ENCODE peak calls at places on chromosomes 1 and 21, in four cellular contexts. One of them, this sample, is unnamed. For H3K9me2 and H3K4me1, the result is how much of the 10 kb centered on the place peaks cover.

GRCh38 chr1:66412689-66413088 is 121.3 kb upstream of the SGIP1 start:
- DNase-seq in Karpas-422: no peak
- DNase-seq in PC-3: no peak
- DNase-seq in PC-9: no peak
- DNase-seq in this sample: no peak

GRCh38 chr1:160361814-160362167 is 5.1 kb upstream of the NHLH1 start:
- DNase-seq in PC-9: no peak
- DNase-seq in PC-3: no peak
- DNase-seq in Karpas-422: no peak
- DNase-seq in this sample: no peak

GRCh38 chr21:9755611-9756010 is 765.8 kb upstream of the TPTE start:
- DNase-seq in PC-9: no peak
- DNase-seq in PC-3: no peak
- DNase-seq in Karpas-422: no peak
- DNase-seq in this sample: no peak

GRCh38 chr1:39425151-39425550 is 66.3 kb upstream of the BMP8A start:
- DNase-seq in PC-9: no peak
- DNase-seq in PC-3: no peak
- DNase-seq in Karpas-422: no peak
- DNase-seq in this sample: no peak

GRCh38 chr1:33893147-33893830 is 29.4 kb downstream of the HMGB4 start:
- DNase-seq in Karpas-422: no peak
- DNase-seq in PC-3: no peak
- DNase-seq in PC-9: no peak
- DNase-seq in this sample: no peak

GRCh38 chr1:27488523-27489138 is 1.3 kb downstream of the WASF2 start:
- DNase-seq in Karpas-422: peak
- DNase-seq in PC-9: no peak
- DNase-seq in PC-3: peak
- DNase-seq in this sample: peak

GRCh38 chr1:161864577-161864976 is 98.5 kb downstream of the ATF6 start:
- DNase-seq in PC-3: peak
- DNase-seq in Karpas-422: no peak
- DNase-seq in PC-9: no peak
- DNase-seq in this sample: no peak

GRCh38 chr1:155080250-155081228 is 1.9 kb downstream of the EFNA3 start:
- DNase-seq in PC-9: no peak
- DNase-seq in Karpas-422: peak
- DNase-seq in PC-3: peak
- DNase-seq in this sample: peak

GRCh38 chr1:24586970-24587820 is 31.3 kb downstream of the NCMAP start:
- DNase-seq in PC-3: peak
- DNase-seq in PC-9: peak
- DNase-seq in Karpas-422: peak
- DNase-seq in this sample: peak

GRCh38 chr1:94773296-94773809 is 46.8 kb upstream of the SLC44A3 start:
- DNase-seq in PC-9: no peak
- DNase-seq in Karpas-422: no peak
- DNase-seq in PC-3: no peak
- DNase-seq in this sample: no peak

GRCh38 chr1:62237950-62238374 is 43.3 kb downstream of the L1TD1 start:
- DNase-seq in Karpas-422: no peak
- DNase-seq in PC-9: peak
- DNase-seq in PC-3: no peak
- DNase-seq in this sample: no peak

GRCh38 chr1:65965112-65965511 is 172.4 kb downstream of the PDE4B start:
- DNase-seq in PC-3: no peak
- DNase-seq in PC-9: no peak
- DNase-seq in Karpas-422: peak
- DNase-seq in this sample: no peak

GRCh38 chr1:41286992-41287391 is 44.9 kb upstream of the SCMH1 start:
- DNase-seq in PC-3: no peak
- DNase-seq in PC-9: no peak
- DNase-seq in Karpas-422: peak
- DNase-seq in this sample: no peak

GRCh38 chr1:36366091-36366661 is 19.5 kb downstream of the STK40 start:
- DNase-seq in Karpas-422: no peak
- DNase-seq in PC-3: no peak
- DNase-seq in PC-9: no peak
- DNase-seq in this sample: peak

GRCh38 chr1:225834417-225835329 is 24.7 kb downstream of the EPHX1 start:
- DNase-seq in PC-3: no peak
- DNase-seq in PC-9: no peak
- DNase-seq in Karpas-422: no peak
- DNase-seq in this sample: no peak

GRCh38 chr1:27960762-27961645 is 1.2 kb downstream of the XKR8 start:
- DNase-seq in PC-9: no peak
- DNase-seq in Karpas-422: no peak
- DNase-seq in PC-3: peak
- DNase-seq in this sample: no peak

GRCh38 chr1:20492751-20493150 is 6.7 kb upstream of the CAMK2N1 start:
- DNase-seq in Karpas-422: no peak
- DNase-seq in PC-3: no peak
- DNase-seq in PC-9: no peak
- DNase-seq in this sample: no peak

GRCh38 chr1:61781151-61781550 is 38.9 kb downstream of the PATJ start:
- DNase-seq in PC-3: no peak
- DNase-seq in PC-9: no peak
- DNase-seq in Karpas-422: no peak
- DNase-seq in this sample: no peak

GRCh38 chr21:26096494-26096893 is 74.1 kb downstream of the APP start:
- DNase-seq in PC-3: no peak
- DNase-seq in PC-9: no peak
- DNase-seq in Karpas-422: no peak
- DNase-seq in this sample: no peak

GRCh38 chr21:40845621-40846020 is 1.3 kb downstream of the DSCAM start:
- DNase-seq in PC-3: peak
- DNase-seq in Karpas-422: no peak
- DNase-seq in PC-9: no peak
- DNase-seq in this sample: no peak

GRCh38 chr1:222754386-222755139 is 17.6 kb downstream of the FAM177B start:
- DNase-seq in PC-9: peak
- DNase-seq in PC-3: peak
- DNase-seq in Karpas-422: no peak
- DNase-seq in this sample: no peak

GRCh38 chr1:56688522-56689026 is 43.5 kb downstream of the PRKAA2 start:
- DNase-seq in PC-9: peak
- DNase-seq in Karpas-422: no peak
- DNase-seq in PC-3: peak
- DNase-seq in this sample: no peak

GRCh38 chr1:184457500-184457899 is 70.7 kb downstream of the C1orf21 start:
- DNase-seq in Karpas-422: no peak
- DNase-seq in PC-3: no peak
- DNase-seq in PC-9: no peak
- DNase-seq in this sample: no peak

GRCh38 chr1:53541761-53542550 is 82.8 kb downstream of the DMRTB1 start:
- DNase-seq in PC-3: peak
- DNase-seq in PC-9: peak
- DNase-seq in Karpas-422: peak
- DNase-seq in this sample: peak

GRCh38 chr1:168369655-168370054 is 89.0 kb downstream of the TBX19 start:
- DNase-seq in PC-3: no peak
- DNase-seq in Karpas-422: no peak
- DNase-seq in PC-9: no peak
- DNase-seq in this sample: no peak

GRCh38 chr1:42963378-42964005 is 4.8 kb upstream of the SLC2A1 start:
- DNase-seq in PC-3: peak
- DNase-seq in PC-9: peak
- DNase-seq in Karpas-422: peak
- DNase-seq in this sample: no peak

GRCh38 chr1:32743380-32744062 is 41.0 kb upstream of the SYNC start:
- DNase-seq in PC-3: peak
- DNase-seq in Karpas-422: no peak
- DNase-seq in PC-9: peak
- DNase-seq in this sample: no peak

GRCh38 chr1:159828176-159828575 is 1.5 kb downstream of the SLAMF8 start:
- DNase-seq in Karpas-422: no peak
- DNase-seq in PC-3: peak
- DNase-seq in PC-9: no peak
- DNase-seq in this sample: no peak

GRCh38 chr21:33067457-33067856 is 2.5 kb upstream of the OLIG1 start:
- DNase-seq in Karpas-422: peak
- DNase-seq in PC-9: no peak
- DNase-seq in PC-3: no peak
- DNase-seq in this sample: peak

GRCh38 chr1:65670518-65670917 is 122.2 kb upstream of the PDE4B start:
- DNase-seq in PC-9: no peak
- DNase-seq in PC-3: no peak
- DNase-seq in Karpas-422: no peak
- DNase-seq in this sample: no peak

GRCh38 chr1:37479255-37480124 is 5.1 kb downstream of the ZC3H12A start:
- DNase-seq in Karpas-422: peak
- DNase-seq in PC-3: peak
- DNase-seq in PC-9: peak
- DNase-seq in this sample: peak

GRCh38 chr21:27772816-27773215 is 805.9 kb upstream of the ADAMTS5 start:
- DNase-seq in PC-9: no peak
- DNase-seq in Karpas-422: no peak
- DNase-seq in PC-3: no peak
- DNase-seq in this sample: no peak

GRCh38 chr1:237025358-237026074 is 16.5 kb upstream of the RYR2 start:
- DNase-seq in Karpas-422: no peak
- DNase-seq in PC-9: no peak
- DNase-seq in PC-3: no peak
- DNase-seq in this sample: no peak

GRCh38 chr1:107963009-107963408 is 2.0 kb downstream of the VAV3 start:
- DNase-seq in Karpas-422: no peak
- DNase-seq in PC-9: no peak
- DNase-seq in PC-3: no peak
- DNase-seq in this sample: no peak
- H3K4me3 ChIP-seq in Karpas-422: no peak
- H3K4me3 ChIP-seq in PC-9: no peak
- H3K4me3 ChIP-seq in PC-3: no peak
- H3K4me3 ChIP-seq in this sample: peak

DNA sequence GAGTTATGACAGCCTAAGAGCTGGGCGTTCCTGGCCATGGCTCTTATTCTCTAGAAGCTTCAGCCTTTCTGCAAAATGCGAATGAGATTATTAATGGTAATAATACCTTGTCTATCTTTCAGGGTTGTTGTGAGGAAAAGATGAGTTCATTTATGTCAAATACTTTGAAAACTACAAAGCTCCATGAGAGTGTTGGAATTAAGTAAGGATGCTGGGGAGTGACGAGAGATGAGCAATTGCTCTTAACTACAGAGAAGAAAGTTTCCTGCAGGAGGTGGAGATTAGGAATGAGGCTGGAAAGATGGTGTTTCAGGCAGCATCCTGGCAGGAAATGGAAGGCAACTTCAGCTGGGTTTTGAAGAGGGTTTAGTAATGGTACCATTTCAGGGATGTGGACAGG is 124.2 kb downstream of the CACNA1E start:
- DNase-seq in Karpas-422: no peak
- DNase-seq in PC-3: no peak
- DNase-seq in PC-9: no peak
- DNase-seq in this sample: no peak
- H3K9me2 ChIP-seq in Karpas-422: under half
- H3K9me2 ChIP-seq in PC-3: under half
- H3K9me2 ChIP-seq in PC-9: under half
- H3K9me2 ChIP-seq in this sample: under half

GRCh38 chr1:8415526-8416278 is 97.8 kb downstream of the SLC45A1 start:
- DNase-seq in Karpas-422: no peak
- DNase-seq in PC-3: peak
- DNase-seq in PC-9: no peak
- DNase-seq in this sample: no peak
- H3K4me1 ChIP-seq in Karpas-422: half or more
- H3K4me1 ChIP-seq in PC-3: under half
- H3K4me1 ChIP-seq in PC-9: under half
- H3K4me1 ChIP-seq in this sample: half or more

DNA sequence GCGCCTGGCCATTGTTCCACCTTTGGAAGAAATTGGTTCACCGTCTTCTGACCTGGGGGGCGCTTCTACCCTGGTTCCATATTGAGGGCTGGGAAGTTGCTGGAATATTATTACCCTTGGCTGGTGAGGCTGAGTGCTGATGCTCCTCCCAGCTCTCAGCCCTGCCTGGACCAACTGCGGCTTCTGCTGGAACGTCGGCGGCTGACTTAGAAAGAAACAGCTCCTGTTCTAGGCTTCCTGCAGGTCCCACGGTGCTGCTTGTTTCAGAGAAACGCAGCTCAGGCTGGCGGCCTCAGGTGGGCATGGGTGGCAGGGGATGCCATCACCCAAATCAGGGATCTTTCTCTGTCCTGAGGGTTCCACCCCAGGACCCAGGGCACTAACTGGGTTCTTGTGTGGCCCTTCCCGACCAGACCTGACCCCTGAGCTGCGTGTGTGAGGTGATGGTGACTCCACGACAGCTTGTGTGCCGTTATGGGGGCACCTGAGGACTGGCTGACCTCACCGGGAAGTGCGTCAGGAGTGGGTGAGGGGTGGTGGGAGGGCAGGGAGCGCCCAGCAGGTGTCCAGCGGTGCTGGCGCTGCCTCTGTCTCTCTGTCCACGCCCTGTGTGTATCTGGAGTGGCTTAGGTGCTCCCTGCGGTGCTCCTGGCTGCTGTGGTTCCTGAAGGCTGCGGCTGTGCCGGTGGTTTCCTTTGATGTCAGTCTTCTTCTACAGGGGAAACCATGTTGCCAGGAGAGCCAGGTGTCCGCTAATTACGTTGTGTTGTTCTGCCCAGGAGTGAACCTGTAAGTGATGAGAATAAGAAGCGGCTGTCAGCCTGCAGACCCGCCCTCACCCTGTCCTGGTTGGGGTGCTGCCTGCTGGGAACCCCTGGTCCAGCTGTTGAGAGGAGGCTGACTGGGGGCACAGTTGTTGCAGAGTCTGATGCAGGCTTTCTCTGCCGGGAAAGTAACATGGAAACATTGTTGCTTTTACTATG is 8.9 kb downstream of the SKI start:
- DNase-seq in PC-9: no peak
- DNase-seq in PC-3: no peak
- DNase-seq in Karpas-422: no peak
- DNase-seq in this sample: no peak
- H3K4me3 ChIP-seq in PC-9: no peak
- H3K4me3 ChIP-seq in PC-3: no peak
- H3K4me3 ChIP-seq in Karpas-422: no peak
- H3K4me3 ChIP-seq in this sample: no peak

GRCh38 chr1:8239306-8240023 is 78.4 kb upstream of the SLC45A1 start:
- DNase-seq in PC-9: peak
- DNase-seq in Karpas-422: no peak
- DNase-seq in PC-3: no peak
- DNase-seq in this sample: no peak
- H3K9me2 ChIP-seq in PC-9: under half
- H3K9me2 ChIP-seq in Karpas-422: under half
- H3K9me2 ChIP-seq in PC-3: under half
- H3K9me2 ChIP-seq in this sample: under half